ENCODE peak calls at places on chromosomes 11 and 22, in five cellular contexts. O is CD4-positive, alpha-beta T cell; P is ACHN; S is RCC 7860; H is AG04450. M is an unnamed sample.

GRCh38 chr11:46920709-46921108 is 2.4 kb upstream of the LRP4 start:
- DNase-seq in S (peak; percentile 97), H (peak; percentile 93), P (peak; percentile 97), O (no peak), M (no peak)

GRCh38 chr11:19345848-19346681 is 105.3 kb upstream of the E2F8 start:
- DNase-seq in S (no peak), P (peak; percentile 17), O (no peak), H (no peak), M (peak; percentile 47)

GRCh38 chr22:49053574-49053973 is 774.1 kb downstream of the BRD1 start:
- DNase-seq in H (no peak), S (no peak), O (no peak), P (no peak), M (no peak)

GRCh38 chr11:85805387-85805786 is 5.6 kb downstream of the SYTL2 start:
- DNase-seq in O (no peak), P (no peak), H (no peak), S (no peak), M (no peak)

GRCh38 chr11:4890279-4890678 is 8.6 kb downstream of the OR51T1 start:
- DNase-seq in S (no peak), H (no peak), O (no peak), P (no peak), M (no peak)

GRCh38 chr11:128424867-128425285 is 162.5 kb downstream of the ETS1 start:
- DNase-seq in H (no peak), S (no peak), P (no peak), O (no peak), M (peak; percentile 38)

GRCh38 chr11:842370-843002 is at the start of the genes POLR2L and TSPAN4:
- DNase-seq in P (peak; percentile 85), S (peak; percentile 73), H (peak; percentile 68), O (peak; percentile 80), M (peak; percentile 92)

GRCh38 chr11:43631732-43632131 is 48.8 kb upstream of the HSD17B12 start:
- DNase-seq in H (no peak), P (no peak), O (no peak), S (no peak), M (no peak)

GRCh38 chr11:125268611-125269010 is 104.1 kb downstream of the PKNOX2 start:
- DNase-seq in H (no peak), O (no peak), S (no peak), P (no peak), M (no peak)

GRCh38 chr11:129061466-129062194 is 119.0 kb upstream of the TP53AIP1 start:
- DNase-seq in O (no peak), S (peak; percentile 58), P (peak; percentile 62), H (no peak), M (no peak)

GRCh38 chr11:75288846-75289760 is 48.5 kb downstream of the TPBGL start:
- DNase-seq in S (no peak), O (no peak), H (no peak), P (no peak), M (no peak)

GRCh38 chr11:86991341-86991740 is 36.1 kb upstream of the FZD4 start:
- DNase-seq in S (no peak), O (no peak), H (no peak), P (no peak), M (no peak)

GRCh38 chr11:73249304-73249703 is 22.8 kb upstream of the P2RY6 start:
- DNase-seq in P (no peak), O (no peak), S (peak; percentile 81), H (no peak), M (peak; percentile 13)

GRCh38 chr11:110497204-110497987 is 67.6 kb downstream of the FDX1 start:
- DNase-seq in P (no peak), S (no peak), H (no peak), O (no peak), M (no peak)

GRCh38 chr22:40426671-40427070 is 56.3 kb downstream of the SGSM3 start:
- DNase-seq in O (no peak), P (no peak), S (no peak), H (no peak), M (no peak)

GRCh38 chr11:126645206-126645605 is 289.7 kb downstream of the ST3GAL4 start:
- DNase-seq in O (no peak), H (no peak), P (no peak), S (peak; percentile 17), M (no peak)

M was measured in right lobe of liver.